ENCODE peak calls at places on chromosomes 1 and 21, in seven cellular contexts. E is AG04449, B is astrocyte, F is left ventricle myocardium inferior, Q is body of pancreas, Z is fibroblast of mammary gland, V is AG04450. W is an unnamed sample.

GRCh38 chr1:178494569-178494971 is 2.2 kb downstream of the CLEC20A start:
- DNase-seq in B (no peak), V (no peak), Z (no peak), E (no peak), F (no peak), Q (no peak), W (no peak)

GRCh38 chr1:75588779-75589475 is 22.0 kb downstream of the SLC44A5 start:
- DNase-seq in Z (no peak), B (no peak), V (no peak), F (no peak), Q (no peak), E (no peak), W (no peak)

GRCh38 chr1:41192456-41193188 is 49.5 kb downstream of the SCMH1 start:
- DNase-seq in E (no peak), F (no peak), Q (no peak), Z (no peak), V (peak), B (no peak), W (no peak)

GRCh38 chr1:44827197-44828002 is 15.7 kb downstream of the PTCH2 start:
- DNase-seq in B (no peak), Z (no peak), V (no peak), F (no peak), E (no peak), Q (no peak), W (no peak)

GRCh38 chr1:16430598-16430997 is 6.6 kb downstream of the SPATA21 start:
- DNase-seq in Z (peak), B (no peak), E (no peak), Q (no peak), F (no peak), V (no peak), W (no peak)

GRCh38 chr21:26096972-26097371 is 73.6 kb downstream of the APP start:
- DNase-seq in Z (no peak), Q (no peak), F (no peak), V (no peak), E (no peak), B (no peak), W (no peak)

GRCh38 chr1:7267493-7267892 is 482.2 kb downstream of the CAMTA1 start:
- DNase-seq in E (no peak), Q (no peak), B (peak), V (peak), Z (peak), F (no peak), W (no peak)

GRCh38 chr21:29053656-29054055 is 19.8 kb downstream of the CCT8 start:
- DNase-seq in V (peak), Q (no peak), E (no peak), Z (no peak), B (peak), F (no peak), W (no peak)

GRCh38 chr21:18443085-18443484 is 39.5 kb upstream of the TMPRSS15 start:
- DNase-seq in B (no peak), Z (no peak), F (no peak), V (no peak), E (no peak), Q (no peak), W (no peak)

GRCh38 chr1:243628476-243628907 is 221.6 kb downstream of the AKT3 start:
- DNase-seq in Z (peak), F (no peak), B (no peak), E (no peak), V (no peak), Q (no peak), W (no peak)

GRCh38 chr1:6465461-6466005 is 440 bp downstream of the TNFRSF25 start:
- DNase-seq in Z (no peak), F (no peak), V (no peak), E (no peak), B (no peak), Q (no peak), W (no peak)

GRCh38 chr1:112887599-112888303 is 68.2 kb downstream of the SLC16A1 start:
- DNase-seq in Z (peak), Q (no peak), F (no peak), V (no peak), E (no peak), B (no peak), W (no peak)

GRCh38 chr1:29671446-29671845 is 435.1 kb downstream of the PTPRU start:
- DNase-seq in V (no peak), B (no peak), E (no peak), F (no peak), Q (no peak), Z (no peak), W (no peak)

GRCh38 chr1:207702317-207702716 is 49.5 kb upstream of the CD46 start:
- DNase-seq in V (no peak), Z (peak), Q (no peak), F (no peak), E (no peak), B (no peak), W (no peak)

GRCh38 chr1:207703712-207704111 is 48.1 kb upstream of the CD46 start:
- DNase-seq in B (no peak), V (no peak), F (no peak), Q (no peak), E (no peak), Z (no peak), W (no peak)

GRCh38 chr1:207695943-207696342 is 51.0 kb downstream of the CR1L start:
- DNase-seq in Q (no peak), F (no peak), B (no peak), V (no peak), Z (no peak), E (no peak), W (no peak)

DNA sequence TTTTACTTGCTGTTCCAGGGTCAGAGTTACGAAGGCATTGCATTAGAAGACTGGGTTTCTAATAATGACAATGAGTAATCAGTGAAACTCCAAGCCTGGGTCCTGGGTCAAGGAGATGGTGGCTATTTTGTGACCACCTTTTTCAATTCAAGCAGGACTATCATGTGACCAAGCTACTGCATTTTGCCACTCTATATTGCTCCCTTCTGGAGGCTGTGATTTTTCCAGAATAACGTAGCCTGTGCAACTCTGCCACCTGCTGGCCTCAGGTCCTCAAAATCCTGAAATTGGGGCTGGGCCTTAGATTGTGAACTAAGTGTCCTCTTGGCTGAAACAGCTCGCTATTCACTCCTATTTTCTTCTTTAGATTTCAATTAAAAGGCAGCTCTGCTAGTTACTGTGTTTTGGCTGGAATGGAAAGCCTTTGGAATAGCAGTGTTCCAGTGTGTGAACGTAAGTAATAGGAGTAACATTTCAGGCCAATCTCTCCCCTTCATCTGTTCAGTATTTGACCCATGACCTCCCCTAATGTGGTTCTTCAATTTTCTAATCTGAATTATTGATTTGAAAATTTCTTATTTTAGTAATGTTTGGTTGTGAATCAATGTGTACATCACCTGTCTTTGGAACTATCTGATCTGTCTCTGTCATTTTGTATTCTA is 52.9 kb upstream of the CD46 start:
- DNase-seq in V (peak), E (no peak), B (peak), Z (peak), F (peak), Q (peak), W (peak)
- TF ChIP-seq CTCF in V (peak), E (peak), B (peak), Z (peak), F (peak), Q (peak), W (peak)

DNA sequence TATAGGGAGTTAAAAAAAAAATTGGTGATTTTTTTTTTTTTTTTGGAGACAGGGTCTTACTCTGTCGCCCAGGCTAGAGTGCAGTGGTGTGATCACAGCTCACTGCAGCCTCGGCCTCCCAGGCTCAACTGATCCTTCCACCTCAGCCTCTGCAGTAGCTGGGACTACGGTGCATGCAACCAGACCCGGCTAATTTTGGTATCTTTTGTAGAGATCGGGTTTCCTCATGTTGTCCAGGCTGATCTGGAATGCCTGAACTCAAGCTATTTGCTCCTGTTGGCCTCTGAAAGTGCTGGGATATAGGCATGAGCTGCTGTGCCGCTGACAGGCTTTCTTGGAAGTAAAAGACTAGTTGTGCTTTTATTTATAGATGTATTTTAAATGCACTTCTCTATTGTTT is 3.0 kb downstream of the CDC42 start:
- DNase-seq in V (no peak), Q (no peak), Z (no peak), B (no peak), E (no peak), F (no peak), W (no peak)
- H3K4me3 ChIP-seq in V (peak), Q (no peak), Z (no peak), B (no peak), E (no peak), F (peak), W (no peak)

GRCh38 chr1:32074841-32075240 is 2.1 kb downstream of the TMEM39B start:
- DNase-seq in F (no peak), Z (no peak), E (no peak), V (no peak), Q (no peak), B (no peak), W (no peak)

GRCh38 chr1:32077451-32077850 is 4.7 kb downstream of the TMEM39B start:
- DNase-seq in Q (no peak), Z (no peak), V (no peak), F (no peak), E (no peak), B (no peak), W (no peak)

GRCh38 chr1:32071758-32072621 is 749 bp upstream of the TMEM39B start:
- DNase-seq in F (no peak), B (peak), Q (no peak), E (no peak), V (peak), Z (peak), W (no peak)

GRCh38 chr1:32072622-32073386 is at the start of gene TMEM39B:
- DNase-seq in Z (peak), E (no peak), V (peak), Q (peak), F (peak), B (peak), W (peak)

GRCh38 chr1:32073387-32074229 is 869 bp downstream of the TMEM39B start:
- DNase-seq in Q (no peak), B (no peak), V (no peak), Z (no peak), E (no peak), F (no peak), W (no peak)
- TF ChIP-seq CTCF in Q (peak), B (no peak), V (peak), Z (no peak), E (peak), F (peak), W (peak)

DNA sequence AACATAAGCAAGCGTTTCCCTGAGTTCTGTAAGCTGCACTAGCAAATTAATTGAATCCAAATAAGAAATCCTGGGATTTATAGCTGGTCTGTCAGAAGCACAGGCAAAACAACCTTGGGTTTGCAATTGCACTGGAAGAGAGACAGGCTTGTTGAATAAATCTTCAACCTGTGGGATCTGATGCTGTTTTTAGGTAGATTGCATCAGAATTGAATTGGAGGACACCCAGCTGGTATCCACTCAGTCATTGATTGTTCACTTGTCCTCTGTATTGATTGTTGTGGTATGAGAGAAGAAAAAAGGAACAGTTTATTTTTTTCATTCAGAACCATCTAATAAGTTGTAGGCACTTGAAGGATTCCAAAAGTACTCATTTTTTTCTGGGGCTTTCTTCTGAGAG is 497.4 kb downstream of the SIPA1L2 start:
- DNase-seq in E (no peak), B (no peak), F (no peak), Q (no peak), Z (no peak), V (no peak), W (no peak)
- H3K4me3 ChIP-seq in E (no peak), B (no peak), F (no peak), Q (no peak), Z (no peak), V (no peak), W (no peak)

W was measured in HFF-Myc.